ENCODE peak calls at places on chromosomes 13 and 19, in six cellular contexts. One of them, this sample, is unnamed.

GRCh38 chr13:45781553-45782326 is 69.8 kb downstream of the SIAH3 start:
- DNase-seq in PC-9: no peak
- DNase-seq in osteoblast: no peak
- DNase-seq in DND-41: no peak
- DNase-seq in H9: no peak
- DNase-seq in mesenchymal stem cell: no peak
- DNase-seq in this sample: no peak

GRCh38 chr13:40348096-40348679 is 318.3 kb downstream of the FOXO1 start:
- DNase-seq in DND-41: no peak
- DNase-seq in osteoblast: no peak
- DNase-seq in PC-9: no peak
- DNase-seq in H9: peak; percentile 42
- DNase-seq in mesenchymal stem cell: no peak
- DNase-seq in this sample: no peak

GRCh38 chr19:52336117-52336811 is at the start of gene ZNF610:
- DNase-seq in PC-9: peak; percentile 40
- DNase-seq in osteoblast: peak; percentile 98
- DNase-seq in mesenchymal stem cell: peak; percentile 87
- DNase-seq in DND-41: peak; percentile 96
- DNase-seq in H9: peak; percentile 88
- DNase-seq in this sample: peak; percentile 96

GRCh38 chr19:4375620-4376228 is 24.6 kb downstream of the SH3GL1 start:
- DNase-seq in mesenchymal stem cell: peak; percentile 83
- DNase-seq in H9: no peak
- DNase-seq in osteoblast: peak; percentile 93
- DNase-seq in PC-9: peak; percentile 72
- DNase-seq in DND-41: no peak
- DNase-seq in this sample: peak; percentile 80

GRCh38 chr19:15812059-15812722 is 3.3 kb downstream of the OR10H1 start:
- DNase-seq in PC-9: peak; percentile 57
- DNase-seq in osteoblast: peak; percentile 15
- DNase-seq in DND-41: no peak
- DNase-seq in mesenchymal stem cell: no peak
- DNase-seq in H9: no peak
- DNase-seq in this sample: no peak

GRCh38 chr19:8491574-8491973 is 10.9 kb downstream of the PRAM1 start:
- DNase-seq in osteoblast: peak; percentile 17
- DNase-seq in mesenchymal stem cell: no peak
- DNase-seq in DND-41: no peak
- DNase-seq in PC-9: no peak
- DNase-seq in H9: peak; percentile 66
- DNase-seq in this sample: no peak

GRCh38 chr19:51750381-51751124 is 1.1 kb downstream of the FPR1 start:
- DNase-seq in DND-41: no peak
- DNase-seq in mesenchymal stem cell: no peak
- DNase-seq in H9: no peak
- DNase-seq in osteoblast: no peak
- DNase-seq in PC-9: no peak
- DNase-seq in this sample: no peak

GRCh38 chr19:40335855-40336700 is 12.1 kb downstream of the C19orf47 start:
- DNase-seq in PC-9: no peak
- DNase-seq in mesenchymal stem cell: peak; percentile 9
- DNase-seq in DND-41: no peak
- DNase-seq in osteoblast: peak; percentile 75
- DNase-seq in H9: no peak
- DNase-seq in this sample: no peak

GRCh38 chr19:8208119-8208709 is 956 bp upstream of the CERS4 start:
- DNase-seq in PC-9: peak; percentile 87
- DNase-seq in osteoblast: peak; percentile 72
- DNase-seq in H9: peak; percentile 76
- DNase-seq in DND-41: no peak
- DNase-seq in mesenchymal stem cell: no peak
- DNase-seq in this sample: peak; percentile 66

GRCh38 chr13:31951215-31951678 is 80.3 kb upstream of the FRY start:
- DNase-seq in PC-9: peak; percentile 76
- DNase-seq in DND-41: no peak
- DNase-seq in H9: no peak
- DNase-seq in mesenchymal stem cell: peak; percentile 82
- DNase-seq in osteoblast: no peak
- DNase-seq in this sample: peak; percentile 57

GRCh38 chr13:83498045-83498444 is 384.2 kb downstream of the SLITRK1 start:
- DNase-seq in H9: no peak
- DNase-seq in mesenchymal stem cell: no peak
- DNase-seq in DND-41: no peak
- DNase-seq in PC-9: no peak
- DNase-seq in osteoblast: no peak
- DNase-seq in this sample: no peak

GRCh38 chr13:49560270-49561063 is 24.9 kb downstream of the RCBTB1 start:
- DNase-seq in osteoblast: no peak
- DNase-seq in PC-9: no peak
- DNase-seq in mesenchymal stem cell: peak; percentile 67
- DNase-seq in H9: no peak
- DNase-seq in DND-41: no peak
- DNase-seq in this sample: peak; percentile 66

GRCh38 chr19:5090780-5091575 is 122.1 kb downstream of the KDM4B start:
- DNase-seq in PC-9: no peak
- DNase-seq in DND-41: peak; percentile 14
- DNase-seq in H9: no peak
- DNase-seq in mesenchymal stem cell: peak; percentile 51
- DNase-seq in osteoblast: peak; percentile 97
- DNase-seq in this sample: peak; percentile 87

GRCh38 chr13:31111136-31111535 is 50.6 kb downstream of the HSPH1 start:
- DNase-seq in DND-41: no peak
- DNase-seq in mesenchymal stem cell: no peak
- DNase-seq in PC-9: no peak
- DNase-seq in H9: no peak
- DNase-seq in osteoblast: no peak
- DNase-seq in this sample: no peak

GRCh38 chr13:97434417-97435296 is 688 bp downstream of the RAP2A start:
- DNase-seq in PC-9: peak; percentile 41
- DNase-seq in mesenchymal stem cell: peak; percentile 51
- DNase-seq in H9: peak; percentile 44
- DNase-seq in DND-41: peak; percentile 50
- DNase-seq in osteoblast: peak; percentile 37
- DNase-seq in this sample: no peak

GRCh38 chr19:50430888-50431342 is 1.8 kb upstream of the MYBPC2 start:
- DNase-seq in mesenchymal stem cell: no peak
- DNase-seq in osteoblast: peak; percentile 30
- DNase-seq in H9: no peak
- DNase-seq in DND-41: no peak
- DNase-seq in PC-9: no peak
- DNase-seq in this sample: no peak

GRCh38 chr19:12015015-12015752 is 20.3 kb downstream of the ZNF433 start:
- DNase-seq in osteoblast: no peak
- DNase-seq in DND-41: no peak
- DNase-seq in mesenchymal stem cell: no peak
- DNase-seq in H9: no peak
- DNase-seq in PC-9: no peak
- DNase-seq in this sample: no peak

DNA sequence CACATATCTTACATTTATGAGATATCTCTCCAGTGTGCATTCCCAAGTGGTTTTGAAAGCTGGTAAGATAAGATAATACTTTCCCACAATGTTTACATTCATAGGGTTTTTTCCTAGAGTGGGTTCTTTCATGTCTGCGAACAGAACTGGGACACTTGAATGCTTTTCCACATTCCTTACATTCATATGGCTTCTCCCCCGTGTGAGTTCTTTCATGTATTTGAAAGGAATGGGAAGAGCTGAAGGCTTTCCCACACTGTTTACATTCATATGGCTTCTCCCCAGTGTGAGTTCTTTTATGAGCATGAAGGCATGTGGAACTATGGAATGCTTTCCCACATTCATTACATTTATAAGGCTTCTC is 19.7 kb downstream of the ZNF433 start:
- DNase-seq in H9: no peak
- DNase-seq in osteoblast: no peak
- DNase-seq in PC-9: no peak
- DNase-seq in DND-41: no peak
- DNase-seq in mesenchymal stem cell: no peak
- DNase-seq in this sample: no peak
- H3K9me3 ChIP-seq in H9: peaks cover 56% of the 10 kb centered on the region
- H3K9me3 ChIP-seq in osteoblast: peaks cover 48% of the 10 kb centered on the region
- H3K9me3 ChIP-seq in PC-9: peaks cover 34% of the 10 kb centered on the region
- H3K9me3 ChIP-seq in DND-41: peaks cover 62% of the 10 kb centered on the region
- H3K9me3 ChIP-seq in mesenchymal stem cell: peaks cover 90% of the 10 kb centered on the region
- H3K9me3 ChIP-seq in this sample: peaks cover 69% of the 10 kb centered on the region

GRCh38 chr13:34162545-34162936 is 344.6 kb downstream of the RFC3 start:
- DNase-seq in DND-41: no peak
- DNase-seq in H9: no peak
- DNase-seq in osteoblast: no peak
- DNase-seq in PC-9: no peak
- DNase-seq in mesenchymal stem cell: no peak
- DNase-seq in this sample: no peak
- H3K4me2 ChIP-seq in DND-41: no peak overlapping the region
- H3K4me2 ChIP-seq in H9: no peak overlapping the region
- H3K4me2 ChIP-seq in osteoblast: peak overlapping the region; percentile 79
- H3K4me2 ChIP-seq in PC-9: peak overlapping the region; percentile 29
- H3K4me2 ChIP-seq in mesenchymal stem cell: no peak overlapping the region
- H3K4me2 ChIP-seq in this sample: peak overlapping the region; percentile 61

GRCh38 chr19:22609630-22610029 is 24.5 kb upstream of the ZNF492 start:
- DNase-seq in DND-41: no peak
- DNase-seq in H9: no peak
- DNase-seq in PC-9: no peak
- DNase-seq in osteoblast: peak; percentile 46
- DNase-seq in mesenchymal stem cell: no peak
- DNase-seq in this sample: no peak
- H3K9me3 ChIP-seq in DND-41: no peaks in the 10 kb centered on the region
- H3K9me3 ChIP-seq in H9: peaks cover 92% of the 10 kb centered on the region
- H3K9me3 ChIP-seq in PC-9: no peaks in the 10 kb centered on the region
- H3K9me3 ChIP-seq in osteoblast: no peaks in the 10 kb centered on the region
- H3K9me3 ChIP-seq in mesenchymal stem cell: peaks cover 18% of the 10 kb centered on the region
- H3K9me3 ChIP-seq in this sample: no peaks in the 10 kb centered on the region

GRCh38 chr19:44590245-44591059 is 22.9 kb upstream of the IGSF23 start:
- DNase-seq in DND-41: no peak
- DNase-seq in H9: no peak
- DNase-seq in mesenchymal stem cell: no peak
- DNase-seq in osteoblast: no peak
- DNase-seq in PC-9: no peak
- DNase-seq in this sample: no peak
- H3K4me2 ChIP-seq in DND-41: no peak overlapping the region
- H3K4me2 ChIP-seq in H9: no peak overlapping the region
- H3K4me2 ChIP-seq in mesenchymal stem cell: no peak overlapping the region
- H3K4me2 ChIP-seq in osteoblast: no peak overlapping the region
- H3K4me2 ChIP-seq in PC-9: peak overlapping the region; percentile 74
- H3K4me2 ChIP-seq in this sample: no peak overlapping the region

GRCh38 chr19:27997069-27997468 is 1215.9 kb downstream of the UQCRFS1 start:
- DNase-seq in DND-41: no peak
- DNase-seq in PC-9: no peak
- DNase-seq in mesenchymal stem cell: no peak
- DNase-seq in H9: no peak
- DNase-seq in osteoblast: no peak
- DNase-seq in this sample: no peak
- H3K9me3 ChIP-seq in DND-41: no peaks in the 10 kb centered on the region
- H3K9me3 ChIP-seq in PC-9: no peaks in the 10 kb centered on the region
- H3K9me3 ChIP-seq in mesenchymal stem cell: no peaks in the 10 kb centered on the region
- H3K9me3 ChIP-seq in H9: no peaks in the 10 kb centered on the region
- H3K9me3 ChIP-seq in osteoblast: no peaks in the 10 kb centered on the region
- H3K9me3 ChIP-seq in this sample: no peaks in the 10 kb centered on the region

GRCh38 chr13:33206945-33207615 is 78.5 kb downstream of the STARD13 start:
- DNase-seq in H9: no peak
- DNase-seq in PC-9: no peak
- DNase-seq in mesenchymal stem cell: no peak
- DNase-seq in osteoblast: no peak
- DNase-seq in DND-41: no peak
- DNase-seq in this sample: no peak
- H3K4me2 ChIP-seq in H9: no peak overlapping the region
- H3K4me2 ChIP-seq in PC-9: no peak overlapping the region
- H3K4me2 ChIP-seq in mesenchymal stem cell: no peak overlapping the region
- H3K4me2 ChIP-seq in osteoblast: peak overlapping the region; percentile 89
- H3K4me2 ChIP-seq in DND-41: no peak overlapping the region
- H3K4me2 ChIP-seq in this sample: peak overlapping the region; percentile 27

GRCh38 chr19:27676877-27677276 is 1536.1 kb downstream of the UQCRFS1 start:
- DNase-seq in mesenchymal stem cell: no peak
- DNase-seq in DND-41: no peak
- DNase-seq in H9: peak; percentile 2
- DNase-seq in PC-9: no peak
- DNase-seq in osteoblast: no peak
- DNase-seq in this sample: no peak

GRCh38 chr19:27676334-27676733 is 1536.6 kb downstream of the UQCRFS1 start:
- DNase-seq in DND-41: no peak
- DNase-seq in H9: no peak
- DNase-seq in mesenchymal stem cell: no peak
- DNase-seq in osteoblast: no peak
- DNase-seq in PC-9: no peak
- DNase-seq in this sample: no peak

GRCh38 chr19:27679399-27679798 is 1533.6 kb downstream of the UQCRFS1 start:
- DNase-seq in H9: peak; percentile 1
- DNase-seq in osteoblast: no peak
- DNase-seq in mesenchymal stem cell: no peak
- DNase-seq in DND-41: no peak
- DNase-seq in PC-9: no peak
- DNase-seq in this sample: no peak

GRCh38 chr19:27681972-27682371 is 1531.0 kb downstream of the UQCRFS1 start:
- DNase-seq in H9: no peak
- DNase-seq in osteoblast: no peak
- DNase-seq in PC-9: no peak
- DNase-seq in DND-41: no peak
- DNase-seq in mesenchymal stem cell: no peak
- DNase-seq in this sample: no peak

GRCh38 chr19:27679905-27680304 is 1533.0 kb downstream of the UQCRFS1 start:
- DNase-seq in PC-9: no peak
- DNase-seq in DND-41: no peak
- DNase-seq in osteoblast: no peak
- DNase-seq in mesenchymal stem cell: no peak
- DNase-seq in H9: peak; percentile 1
- DNase-seq in this sample: no peak
- H3K9me3 ChIP-seq in PC-9: no peaks in the 10 kb centered on the region
- H3K9me3 ChIP-seq in DND-41: no peaks in the 10 kb centered on the region
- H3K9me3 ChIP-seq in osteoblast: no peaks in the 10 kb centered on the region
- H3K9me3 ChIP-seq in mesenchymal stem cell: peaks cover 38% of the 10 kb centered on the region
- H3K9me3 ChIP-seq in H9: peaks cover 88% of the 10 kb centered on the region
- H3K9me3 ChIP-seq in this sample: no peaks in the 10 kb centered on the region

GRCh38 chr19:12137541-12137940 is 2.6 kb downstream of the ZNF20 start:
- DNase-seq in mesenchymal stem cell: no peak
- DNase-seq in H9: peak; percentile 33
- DNase-seq in DND-41: peak; percentile 60
- DNase-seq in PC-9: no peak
- DNase-seq in osteoblast: no peak
- DNase-seq in this sample: no peak

GRCh38 chr19:12141405-12141736 is 1.2 kb upstream of the ZNF20 start:
- DNase-seq in H9: no peak
- DNase-seq in DND-41: no peak
- DNase-seq in mesenchymal stem cell: no peak
- DNase-seq in PC-9: no peak
- DNase-seq in osteoblast: no peak
- DNase-seq in this sample: no peak

GRCh38 chr19:12139885-12140544 is at the start of gene ZNF20:
- DNase-seq in H9: peak; percentile 97
- DNase-seq in mesenchymal stem cell: peak; percentile 95
- DNase-seq in PC-9: peak; percentile 93
- DNase-seq in DND-41: peak; percentile 95
- DNase-seq in osteoblast: peak; percentile 98
- DNase-seq in this sample: peak; percentile 99

GRCh38 chr19:12140545-12141404 is 625 bp upstream of the ZNF20 start:
- DNase-seq in PC-9: peak; percentile 59
- DNase-seq in H9: peak; percentile 87
- DNase-seq in mesenchymal stem cell: peak; percentile 81
- DNase-seq in osteoblast: peak; percentile 91
- DNase-seq in DND-41: peak; percentile 91
- DNase-seq in this sample: peak; percentile 93

GRCh38 chr19:12139309-12139708 is 841 bp downstream of the ZNF20 start:
- DNase-seq in H9: no peak
- DNase-seq in PC-9: no peak
- DNase-seq in mesenchymal stem cell: peak; percentile 32
- DNase-seq in DND-41: no peak
- DNase-seq in osteoblast: no peak
- DNase-seq in this sample: no peak
- H3K4me2 ChIP-seq in H9: peak overlapping the region; percentile 64
- H3K4me2 ChIP-seq in PC-9: peak overlapping the region; percentile 81
- H3K4me2 ChIP-seq in mesenchymal stem cell: peak overlapping the region; percentile 88
- H3K4me2 ChIP-seq in DND-41: peak overlapping the region; percentile 73
- H3K4me2 ChIP-seq in osteoblast: peak overlapping the region; percentile 94
- H3K4me2 ChIP-seq in this sample: peak overlapping the region; percentile 85

This sample was measured in hepatocyte.